ENCODE peak calls at places on chromosomes 13 and 19, in nine cellular contexts. I is AG08395; E is activated T-cell treated with anti-CD3 and anti-CD28 coated beads, Interleukin-2, amount 50 U/mL, for 72 hours; W is ELR; B is stimulated activated CD8-positive, alpha-beta memory T cell treated with anti-CD3 and anti-CD28 coated beads, Interleukin-7, amount 100 ng/mL, for 1 hour; H is CD8-positive, alpha-beta memory T cell; J is germinal center; G is kidney glomerular epithelial cell; K is GM12892. V is an unnamed sample.

GRCh38 chr19:11152318-11153062 is 3.1 kb downstream of the SPC24 start:
- DNase-seq in I (peak; percentile 53), E (no peak), W (peak; percentile 40), B (no peak), H (no peak), J (no peak), G (peak; percentile 52), K (no peak), V (no peak)

GRCh38 chr13:97491452-97491851 is 57.5 kb downstream of the RAP2A start:
- DNase-seq in I (no peak), E (no peak), W (no peak), B (no peak), H (no peak), J (no peak), G (no peak), K (no peak), V (no peak)

GRCh38 chr19:56839665-56840451 is 668 bp downstream of the PEG3 start:
- DNase-seq in I (no peak), E (peak; percentile 6), W (no peak), B (no peak), H (no peak), J (peak; percentile 21), G (peak; percentile 98), K (no peak), V (no peak)

GRCh38 chr13:82717249-82717648 is 1165.0 kb downstream of the SLITRK1 start:
- DNase-seq in I (no peak), E (no peak), W (peak; percentile 90), B (no peak), H (no peak), J (no peak), G (peak; percentile 83), K (no peak), V (no peak)

GRCh38 chr19:31525610-31526147 is 176.4 kb upstream of the TSHZ3 start:
- DNase-seq in I (no peak), E (no peak), W (no peak), B (no peak), H (no peak), J (no peak), G (no peak), K (no peak), V (no peak)

GRCh38 chr13:33723365-33723764 is 94.6 kb upstream of the RFC3 start:
- DNase-seq in I (no peak), E (no peak), W (peak; percentile 8), B (no peak), H (no peak), J (no peak), G (no peak), K (no peak), V (no peak)

GRCh38 chr13:60538566-60538965 is 141.5 kb downstream of the TDRD3 start:
- DNase-seq in I (no peak), E (no peak), W (no peak), B (no peak), H (no peak), J (no peak), G (no peak), K (no peak), V (no peak)

GRCh38 chr13:99962242-99962641 is 9.3 kb downstream of the ZIC5 start:
- DNase-seq in I (no peak), E (no peak), W (no peak), B (no peak), H (no peak), J (no peak), G (no peak), K (no peak), V (no peak)

GRCh38 chr13:111953546-111954178 is 113.3 kb upstream of the SOX1 start:
- DNase-seq in I (no peak), E (no peak), W (no peak), B (no peak), H (no peak), J (no peak), G (no peak), K (no peak), V (no peak)

GRCh38 chr19:51739466-51740213 is 12.0 kb downstream of the FPR1 start:
- DNase-seq in I (peak; percentile 29), E (no peak), W (no peak), B (no peak), H (no peak), J (no peak), G (no peak), K (no peak), V (no peak)

GRCh38 chr19:39692166-39692565 is 12.1 kb upstream of the LGALS14 start:
- DNase-seq in I (no peak), E (no peak), W (no peak), B (no peak), H (no peak), J (no peak), G (no peak), K (no peak), V (no peak)

GRCh38 chr13:50401721-50402510 is 386.7 kb downstream of the KCNRG start:
- DNase-seq in I (peak; percentile 46), E (no peak), W (peak; percentile 40), B (no peak), H (no peak), J (no peak), G (no peak), K (no peak), V (no peak)

GRCh38 chr13:111534646-111535461 is 214.4 kb downstream of the TEX29 start:
- DNase-seq in I (no peak), E (no peak), W (no peak), B (no peak), H (no peak), J (no peak), G (no peak), K (no peak), V (no peak)

GRCh38 chr19:5959260-5960004 is 18.5 kb downstream of the RANBP3 start:
- DNase-seq in I (no peak), E (no peak), W (no peak), B (no peak), H (no peak), J (no peak), G (no peak), K (no peak), V (no peak)